ENCODE peak calls at places on chromosomes 16 and 17, in five cellular contexts. L is stimulated activated CD4-positive, alpha-beta T cell treated with anti-CD3 and anti-CD28 coated beads, Interleukin-12 subunit alpha, Interleukin-12 subunit beta, amount 100 ng/mL, for 24 hours; X is activated CD4-positive, alpha-beta T cell treated with anti-CD3 and anti-CD28 coated beads, Interleukin-2, amount 50 U/mL, for 4 hours; H is MCF 10A; B is myocyte. K is an unnamed sample.

GRCh38 chr17:39165844-39166349 is at the start of gene ARL5C:
- DNase-seq in L (no peak), X (no peak), H (no peak), B (no peak), K (no peak)

GRCh38 chr17:9576521-9577401 is at the start of gene CFAP52:
- DNase-seq in L (peak), X (peak), H (peak), B (peak), K (peak)

GRCh38 chr16:17345043-17345442 is 125.7 kb downstream of the XYLT1 start:
- DNase-seq in L (no peak), X (no peak), H (no peak), B (no peak), K (no peak)

GRCh38 chr16:22641030-22641671 is 130.5 kb downstream of the NPIPB5 start:
- DNase-seq in L (no peak), X (no peak), H (peak), B (peak), K (no peak)

GRCh38 chr17:75476274-75476673 is 19.8 kb downstream of the TMEM94 start:
- DNase-seq in L (no peak), X (no peak), H (no peak), B (peak), K (no peak)

GRCh38 chr17:13864551-13864950 is 204.8 kb upstream of the COX10 start:
- DNase-seq in L (no peak), X (no peak), H (peak), B (peak), K (no peak)

GRCh38 chr16:57867000-57867561 is 64.8 kb upstream of the KIFC3 start:
- DNase-seq in L (no peak), X (no peak), H (no peak), B (no peak), K (no peak)

GRCh38 chr17:53949473-53950090 is 126.9 kb downstream of the KIF2B start:
- DNase-seq in L (no peak), X (no peak), H (no peak), B (no peak), K (no peak)

GRCh38 chr17:177762-178161 is 3.7 kb downstream of the DOC2B start:
- DNase-seq in L (no peak), X (no peak), H (no peak), B (no peak), K (no peak)

GRCh38 chr17:77695386-77695785 is 263.1 kb upstream of the TNRC6C start:
- DNase-seq in L (no peak), X (no peak), H (no peak), B (no peak), K (no peak)

GRCh38 chr17:61362396-61362795 is 37.2 kb upstream of the TBX2 start:
- DNase-seq in L (no peak), X (no peak), H (no peak), B (no peak), K (no peak)

GRCh38 chr17:17570207-17570797 is 21.2 kb downstream of the PEMT start:
- DNase-seq in L (no peak), X (no peak), H (peak), B (peak), K (no peak)

GRCh38 chr17:38596651-38597050 is 9.1 kb downstream of the SRCIN1 start:
- DNase-seq in L (no peak), X (no peak), H (no peak), B (no peak), K (no peak)

GRCh38 chr17:2718150-2718938 is 6.8 kb upstream of the CLUH start:
- DNase-seq in L (no peak), X (no peak), H (peak), B (no peak), K (no peak)

GRCh38 chr17:45132569-45133463 is 501 bp upstream of the PLCD3 start:
- DNase-seq in L (peak), X (peak), H (peak), B (peak), K (peak)

GRCh38 chr16:84822990-84823389 is 3.2 kb downstream of the CRISPLD2 start:
- DNase-seq in L (no peak), X (no peak), H (no peak), B (no peak), K (no peak)

GRCh38 chr17:30838187-30838807 is 6.5 kb downstream of the ATAD5 start:
- DNase-seq in L (no peak), X (no peak), H (no peak), B (no peak), K (no peak)

GRCh38 chr17:46916211-46916610 is 6.7 kb upstream of the GOSR2 start:
- DNase-seq in L (no peak), X (no peak), H (no peak), B (no peak), K (no peak)

GRCh38 chr16:70749681-70750601 is 51.0 kb downstream of the VAC14 start:
- DNase-seq in L (no peak), X (no peak), H (no peak), B (no peak), K (no peak)

GRCh38 chr16:13333336-13333735 is 431.9 kb downstream of the SHISA9 start:
- DNase-seq in L (no peak), X (no peak), H (no peak), B (no peak), K (no peak)

K was measured in activated CD8-positive, alpha-beta memory T cell treated with anti-CD3 and anti-CD28 coated beads for 48 hours.